ENCODE peak calls at places on chromosomes 4 and X, in four cellular contexts. O, C, L and W are unnamed samples.

GRCh38 chr4:108303488-108304177 is 134.9 kb upstream of the LEF1 start:
- DNase-seq in L (no peak), C (no peak), O (no peak), W (no peak)

GRCh38 chr4:110087116-110087708 is 111.2 kb downstream of the ELOVL6 start:
- DNase-seq in O (no peak), L (no peak), C (no peak), W (no peak)

GRCh38 chr4:176189891-176190795 is 5.2 kb downstream of the SPATA4 start:
- DNase-seq in O (no peak), C (no peak), L (no peak), W (no peak)

GRCh38 chrX:95893632-95894031 is 791.0 kb upstream of the DIAPH2 start:
- DNase-seq in C (no peak), L (no peak), O (no peak), W (no peak)

GRCh38 chrX:110698696-110699095 is 96.9 kb downstream of the CHRDL1 start:
- DNase-seq in O (no peak), L (no peak), C (no peak), W (no peak)

GRCh38 chrX:109347618-109348017 is 134.3 kb downstream of the GUCY2F start:
- DNase-seq in C (no peak), L (no peak), O (no peak), W (no peak)

GRCh38 chr4:139085141-139085540 is 69.6 kb downstream of the NOCT start:
- DNase-seq in O (no peak), C (no peak), L (no peak), W (peak)

GRCh38 chr4:15677507-15677988 is 4.1 kb upstream of the FAM200B start:
- DNase-seq in C (no peak), L (no peak), O (no peak), W (no peak)

GRCh38 chr4:123352240-123352945 is 44.2 kb upstream of the SPRY1 start:
- DNase-seq in C (no peak), O (peak), L (no peak), W (no peak)

GRCh38 chr4:100796333-100796732 is 278.5 kb upstream of the EMCN start:
- DNase-seq in O (no peak), L (no peak), C (no peak), W (no peak)

GRCh38 chr4:174154455-174154854 is 129.0 kb downstream of the FBXO8 start:
- DNase-seq in L (no peak), O (no peak), C (no peak), W (no peak)

GRCh38 chr4:54185380-54185779 is 43.7 kb upstream of the PDGFRA start:
- DNase-seq in C (no peak), L (no peak), O (no peak), W (no peak)

GRCh38 chrX:24242649-24243556 is 71.0 kb downstream of the SUPT20HL2 start:
- DNase-seq in L (peak), O (no peak), C (peak), W (no peak)

DNA sequence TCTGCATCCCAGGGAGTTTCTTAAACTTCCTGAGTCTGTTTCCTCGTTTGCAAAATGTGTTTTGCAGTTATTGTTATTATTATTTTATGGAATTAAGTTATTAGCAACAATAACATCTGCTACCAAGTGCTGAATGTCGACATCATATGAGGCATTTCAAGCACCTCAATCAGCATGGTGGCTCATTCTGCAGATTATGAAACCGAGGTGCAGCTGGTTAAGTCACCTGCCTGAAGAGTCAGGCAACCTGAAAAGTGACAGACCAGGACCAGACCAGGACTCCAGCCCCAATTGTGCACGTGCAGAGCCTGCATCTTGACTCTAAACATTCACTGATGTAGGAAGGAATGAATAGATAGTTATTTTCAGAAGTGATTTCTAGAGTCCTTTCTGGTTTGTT is 99.8 kb downstream of the AFAP1 start:
- DNase-seq in C (peak), O (no peak), L (no peak), W (no peak)
- H3K27ac ChIP-seq in C (no peak), O (no peak), L (peak), W (no peak)

GRCh38 chr4:145736241-145736831 is 56.4 kb downstream of the C4orf51 start:
- DNase-seq in O (no peak), C (no peak), L (peak), W (no peak)
- H3K27ac ChIP-seq in O (no peak), C (no peak), L (peak), W (no peak)

GRCh38 chrX:118228041-118228440 is 111.4 kb upstream of the KLHL13 start:
- DNase-seq in O (no peak), C (no peak), L (no peak), W (no peak)
- H3K27ac ChIP-seq in O (no peak), C (no peak), L (no peak), W (no peak)

DNA sequence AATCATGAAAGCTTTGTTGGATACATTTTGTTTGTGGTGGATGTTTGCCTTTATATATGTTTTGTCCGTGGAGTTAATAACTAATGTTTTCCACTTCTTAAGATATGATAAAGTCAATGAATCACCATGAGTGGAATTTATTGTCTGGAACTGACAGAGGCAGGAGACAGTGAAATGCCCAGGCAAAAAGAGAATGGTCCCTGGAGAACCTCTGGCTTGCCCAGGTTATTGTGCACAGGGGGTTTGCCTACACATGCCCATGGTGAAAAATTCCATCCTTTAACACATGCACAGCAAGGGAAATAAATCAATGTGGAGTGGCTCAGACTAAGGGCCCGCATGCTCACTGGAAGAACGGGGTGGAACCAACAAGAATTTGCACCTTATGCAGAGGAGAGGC is 964.3 kb upstream of the GRIA3 start:
- DNase-seq in O (no peak), C (no peak), L (no peak), W (no peak)
- H3K27ac ChIP-seq in O (no peak), C (no peak), L (no peak), W (no peak)

DNA sequence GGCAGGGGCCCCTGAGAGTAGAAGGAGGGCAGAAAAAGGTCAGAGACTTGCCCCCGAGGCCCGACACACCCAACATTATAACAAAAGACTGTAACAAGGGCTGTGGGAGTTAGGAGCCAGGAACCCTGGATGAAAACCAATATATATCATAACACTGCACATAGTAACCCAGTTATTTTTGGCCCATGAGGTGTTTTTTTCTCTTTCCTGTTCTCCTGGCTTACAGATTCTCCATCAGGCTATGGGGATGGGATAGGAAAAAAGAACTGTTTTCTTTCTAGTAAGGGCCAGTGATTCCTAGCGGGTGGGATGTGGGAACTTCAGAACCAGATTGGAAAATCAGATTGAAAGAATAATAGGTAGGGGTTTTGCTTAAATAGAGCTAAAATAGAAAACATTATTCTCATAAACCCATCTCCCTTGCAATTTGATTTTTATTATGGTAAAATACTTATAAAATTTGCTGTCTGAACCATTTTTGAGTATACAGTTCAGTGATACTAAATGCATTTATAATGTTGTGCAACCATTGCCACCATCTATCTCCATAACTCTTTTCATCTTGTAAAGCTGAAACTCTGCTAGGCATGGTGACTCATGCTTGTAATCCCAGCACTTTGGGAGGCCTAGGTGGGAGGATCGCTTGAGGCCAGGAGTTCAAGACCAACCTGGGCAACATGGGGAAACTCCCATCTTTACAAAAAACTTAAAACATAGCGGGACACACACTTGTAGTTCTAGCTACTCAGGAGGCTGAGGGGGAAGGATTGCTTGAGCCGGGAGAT is 33.5 kb downstream of the SNX25 start:
- DNase-seq in O (no peak), L (no peak), C (no peak), W (no peak)
- H3K27ac ChIP-seq in O (no peak), L (no peak), C (no peak), W (no peak)

GRCh38 chrX:153929576-153929975 is 3.5 kb upstream of the ARHGAP4 start:
- DNase-seq in C (no peak), O (no peak), L (no peak), W (no peak)

GRCh38 chrX:153928846-153929245 is 2.8 kb upstream of the ARHGAP4 start:
- DNase-seq in C (peak), L (no peak), O (peak), W (no peak)

GRCh38 chrX:153927686-153927935 is 1.5 kb upstream of the ARHGAP4 start:
- DNase-seq in L (no peak), O (no peak), C (no peak), W (peak)

GRCh38 chrX:153926863-153927685 is 1.0 kb upstream of the ARHGAP4 start:
- DNase-seq in L (no peak), O (peak), C (peak), W (peak)

DNA sequence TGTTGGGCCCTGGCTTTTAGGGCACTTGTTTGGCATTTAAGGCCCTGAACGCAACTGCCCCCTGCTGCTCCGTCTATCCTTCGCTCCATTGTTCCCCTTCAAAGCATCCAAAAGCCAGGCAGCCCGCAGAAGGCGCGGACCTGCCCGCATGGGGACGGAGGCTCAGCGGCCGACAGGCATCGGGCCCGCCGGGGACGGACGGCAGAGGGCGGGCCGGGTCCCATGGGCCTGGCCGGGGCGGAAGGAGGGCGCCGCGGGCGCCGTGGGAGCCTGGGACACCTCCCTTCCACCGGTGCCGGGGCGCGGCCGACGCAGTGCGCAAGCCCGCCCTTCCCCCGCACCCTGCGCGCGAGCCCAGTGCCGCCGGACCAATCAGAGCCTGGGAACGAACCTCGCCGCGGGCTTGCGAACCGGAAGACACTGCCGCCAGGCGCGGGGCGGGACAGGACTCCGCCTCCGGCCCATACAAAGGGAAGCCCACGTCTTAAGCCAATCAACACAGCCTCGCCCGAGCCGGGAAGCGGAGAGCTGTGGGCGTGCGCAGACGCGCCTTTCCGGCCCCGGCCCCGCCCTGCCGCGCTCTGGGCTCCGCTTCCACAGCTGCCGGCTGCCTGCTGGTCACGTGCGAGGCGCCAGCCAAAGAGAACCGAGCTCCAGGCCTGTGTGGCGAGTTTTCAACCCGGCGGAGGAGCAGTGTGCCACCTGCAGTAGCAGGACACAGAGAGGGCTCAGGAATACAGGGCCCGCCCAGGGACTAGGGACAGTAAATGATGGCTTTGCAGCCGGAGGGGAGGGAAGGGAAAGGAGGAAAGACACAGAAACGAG is 2.1 kb upstream of the ARHGAP4 start:
- DNase-seq in O (peak), L (peak), C (peak), W (peak)
- H3K27ac ChIP-seq in O (peak), L (peak), C (peak), W (peak)

GRCh38 chr4:76178296-76178695 is 30.1 kb upstream of the NUP54 start:
- DNase-seq in C (no peak), O (no peak), L (no peak), W (no peak)
- H3K27ac ChIP-seq in C (no peak), O (no peak), L (no peak), W (no peak)

DNA sequence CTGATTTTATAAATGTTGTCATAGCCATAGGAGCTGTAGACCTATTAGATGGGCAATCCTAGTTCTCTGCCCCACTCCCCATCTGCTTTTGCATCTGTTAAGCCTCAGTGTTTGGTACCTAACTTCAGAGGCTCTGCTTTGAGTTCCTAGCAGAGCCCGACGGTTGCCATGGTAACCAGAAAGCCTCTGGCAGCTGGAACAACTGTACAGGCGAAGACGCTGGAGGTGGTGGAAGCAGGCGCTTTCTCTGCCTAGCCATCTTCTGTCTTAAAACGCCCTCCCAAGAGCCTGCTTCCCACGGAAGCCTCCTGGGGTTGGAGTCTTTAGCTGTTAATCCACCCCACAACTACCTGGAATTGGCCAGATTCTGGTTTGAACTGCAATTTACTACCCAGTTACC is 919 bp upstream of the GABRG1 start:
- DNase-seq in L (no peak), O (no peak), C (no peak), W (no peak)
- H3K27ac ChIP-seq in L (no peak), O (no peak), C (no peak), W (no peak)